ENCODE peak calls at places on chromosome X, in seven cellular contexts. S is body of pancreas, K is A549, G is adrenal gland, H is right lobe of liver, Q is suprapubic skin, O is transverse colon. E is an unnamed sample. For H3K4me1, the result is how much of the 10 kb centered on the place peaks cover.

GRCh38 chrX:19513383-19513782 is 1.9 kb downstream of the MAP3K15 start:
- DNase-seq in Q (no peak), S (no peak), G (no peak), H (no peak), K (no peak), O (no peak), E (peak)

GRCh38 chrX:81390244-81390643 is 188.3 kb downstream of the SH3BGRL start:
- DNase-seq in O (no peak), H (no peak), G (no peak), S (no peak), K (no peak), Q (no peak), E (no peak)

GRCh38 chrX:43557792-43558191 is 98.3 kb upstream of the MAOA start:
- DNase-seq in H (peak), Q (no peak), K (peak), O (peak), G (peak), S (peak), E (peak)

GRCh38 chrX:123084797-123085196 is 99.3 kb upstream of the GRIA3 start:
- DNase-seq in Q (no peak), H (no peak), O (no peak), K (peak), S (no peak), G (no peak), E (no peak)

GRCh38 chrX:39967348-39967747 is 130.4 kb downstream of the BCOR start:
- DNase-seq in S (no peak), G (no peak), O (no peak), H (no peak), Q (no peak), K (no peak), E (no peak)

GRCh38 chrX:130555341-130555740 is 153.6 kb downstream of the RBMX2 start:
- DNase-seq in K (no peak), G (no peak), O (no peak), S (no peak), H (no peak), Q (no peak), E (no peak)

GRCh38 chrX:63930140-63930539 is 145.1 kb upstream of the ARHGEF9 start:
- DNase-seq in Q (no peak), S (peak), G (no peak), O (no peak), H (no peak), K (peak), E (no peak)

GRCh38 chrX:122934131-122934530 is 249.9 kb upstream of the GRIA3 start:
- DNase-seq in G (no peak), Q (no peak), H (no peak), S (no peak), O (no peak), K (no peak), E (no peak)

GRCh38 chrX:112819013-112819635 is 21.5 kb downstream of the AMOT start:
- DNase-seq in K (no peak), G (no peak), O (no peak), Q (no peak), H (no peak), S (no peak), E (peak)

GRCh38 chrX:86066998-86067397 is 19.6 kb upstream of the CHM start:
- DNase-seq in Q (no peak), K (peak), H (no peak), G (no peak), S (no peak), O (no peak), E (no peak)

GRCh38 chrX:133444196-133444595 is 28.9 kb upstream of the GPC4 start:
- DNase-seq in K (no peak), Q (no peak), G (no peak), O (no peak), H (no peak), S (no peak), E (no peak)

GRCh38 chrX:69210513-69211065 is 45.3 kb upstream of the PJA1 start:
- DNase-seq in O (no peak), G (no peak), K (no peak), H (no peak), Q (no peak), S (no peak), E (no peak)

GRCh38 chrX:19893722-19894121 is 6.3 kb upstream of the SH3KBP1 start:
- DNase-seq in S (no peak), Q (no peak), G (no peak), K (peak), O (no peak), H (no peak), E (peak)

GRCh38 chrX:110418220-110418856 is 59.7 kb downstream of the RTL9 start:
- DNase-seq in Q (no peak), O (no peak), K (peak), H (no peak), G (no peak), S (peak), E (peak)

GRCh38 chrX:47854474-47854873 is 17.8 kb downstream of the ZNF81 start:
- DNase-seq in O (peak), Q (no peak), H (peak), S (peak), G (peak), K (no peak), E (peak)

GRCh38 chrX:41240504-41240903 is 93.5 kb upstream of the DDX3X start:
- DNase-seq in G (no peak), K (no peak), Q (no peak), H (no peak), O (no peak), S (no peak), E (no peak)

GRCh38 chrX:123291623-123292022 is 107.5 kb downstream of the GRIA3 start:
- DNase-seq in H (no peak), O (no peak), Q (no peak), G (no peak), K (no peak), S (no peak), E (no peak)

GRCh38 chrX:30626402-30626801 is 26.8 kb upstream of the GK start:
- DNase-seq in K (no peak), G (no peak), S (no peak), O (no peak), Q (no peak), H (no peak), E (no peak)

GRCh38 chrX:109716431-109717028 is 16.5 kb downstream of the ACSL4 start:
- DNase-seq in K (no peak), S (no peak), G (no peak), O (no peak), Q (no peak), H (no peak), E (no peak)

GRCh38 chrX:87664381-87664780 is 146.8 kb downstream of the KLHL4 start:
- DNase-seq in K (peak), Q (no peak), S (no peak), G (no peak), H (no peak), O (no peak), E (no peak)

GRCh38 chrX:121823406-121823805 is 776.0 kb downstream of the GLUD2 start:
- DNase-seq in H (no peak), K (no peak), G (no peak), O (no peak), S (no peak), Q (no peak), E (no peak)

GRCh38 chrX:71938371-71938770 is 27.7 kb downstream of the NHSL2 start:
- DNase-seq in S (no peak), K (no peak), O (no peak), G (no peak), H (no peak), Q (no peak), E (peak)

GRCh38 chrX:47232803-47233332 is at the start of gene USP11:
- DNase-seq in Q (peak), S (no peak), H (no peak), O (peak), G (no peak), K (peak), E (peak)

GRCh38 chrX:133715715-133716114 is 269.7 kb downstream of the GPC3 start:
- DNase-seq in K (no peak), S (no peak), Q (no peak), O (no peak), G (no peak), H (no peak), E (no peak)

GRCh38 chrX:43892471-43892870 is 10.2 kb upstream of the MAOB start:
- DNase-seq in S (no peak), O (no peak), Q (no peak), H (no peak), G (no peak), K (no peak), E (no peak)

GRCh38 chrX:132040066-132040465 is 17.0 kb downstream of the STK26 start:
- DNase-seq in O (no peak), S (no peak), K (no peak), Q (no peak), G (no peak), H (no peak), E (no peak)
- H3K4me1 ChIP-seq in O (under half), S (under half), K (under half), Q (under half), G (under half), H (under half), E (under half)

GRCh38 chrX:53081925-53082772 is at the start of gene TSPYL2:
- DNase-seq in S (peak), G (peak), K (peak), H (peak), Q (peak), O (peak), E (peak)
- TF ChIP-seq POLR2A in S (peak), G (peak), K (peak), H (peak), Q (peak), O (peak), E (peak)

GRCh38 chrX:137748827-137749226 is 182.9 kb downstream of the ZIC3 start:
- DNase-seq in G (no peak), Q (no peak), O (no peak), S (no peak), K (no peak), H (no peak), E (no peak)

GRCh38 chrX:137746289-137746688 is 180.4 kb downstream of the ZIC3 start:
- DNase-seq in O (no peak), Q (no peak), K (no peak), H (no peak), G (no peak), S (no peak), E (no peak)

GRCh38 chrX:137747231-137747630 is 181.3 kb downstream of the ZIC3 start:
- DNase-seq in K (no peak), G (no peak), H (no peak), S (no peak), O (no peak), Q (no peak), E (no peak)

GRCh38 chrX:137743414-137743813 is 177.5 kb downstream of the ZIC3 start:
- DNase-seq in K (no peak), Q (no peak), H (no peak), S (no peak), G (no peak), O (no peak), E (no peak)

DNA sequence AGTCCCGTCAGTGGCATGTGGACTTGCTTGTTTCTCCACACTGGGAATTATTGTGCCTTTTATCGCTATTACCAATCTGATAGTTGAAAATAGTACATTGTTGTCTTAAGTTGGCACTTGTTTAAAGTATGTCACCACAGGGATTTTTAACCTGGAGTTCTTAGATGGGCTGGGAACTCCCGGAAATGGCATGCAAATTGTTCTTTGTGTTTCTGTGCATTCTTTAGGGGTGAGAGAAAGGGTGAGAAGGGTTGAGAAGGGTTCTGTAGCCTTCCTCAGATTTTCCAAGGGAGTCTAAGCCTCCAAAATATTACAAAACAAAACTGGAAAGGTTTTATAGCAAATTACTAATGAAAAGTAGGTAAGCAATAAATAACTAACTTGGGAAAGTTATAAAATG is 176.9 kb downstream of the ZIC3 start:
- DNase-seq in O (no peak), G (no peak), H (no peak), K (no peak), Q (no peak), S (no peak), E (no peak)
- H3K4me1 ChIP-seq in O (under half), G (under half), H (under half), K (under half), Q (under half), S (under half), E (under half)

DNA sequence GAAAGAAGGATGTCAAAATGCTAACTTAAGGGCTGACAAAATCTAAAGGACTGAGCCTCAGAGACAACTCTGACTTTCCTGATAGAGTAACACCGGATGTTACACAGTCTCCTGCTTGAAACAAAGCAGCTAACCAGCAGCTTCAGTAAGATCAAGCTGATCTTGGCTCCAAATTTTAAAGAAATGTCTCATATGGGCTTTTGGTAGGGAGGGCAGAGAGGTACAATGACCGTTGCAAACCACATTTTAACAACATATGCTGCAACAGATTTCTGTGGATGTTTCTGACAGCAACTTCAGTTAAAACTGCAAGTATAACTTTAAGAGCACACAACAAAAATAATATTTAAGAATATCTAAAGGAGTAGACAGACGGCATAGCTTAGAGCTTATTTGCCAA is 9.1 kb downstream of the RPGR start:
- DNase-seq in Q (no peak), K (no peak), H (no peak), G (no peak), O (no peak), S (no peak), E (no peak)
- TF ChIP-seq POLR2A in Q (no peak), K (no peak), H (no peak), G (no peak), O (no peak), S (no peak), E (no peak)

DNA sequence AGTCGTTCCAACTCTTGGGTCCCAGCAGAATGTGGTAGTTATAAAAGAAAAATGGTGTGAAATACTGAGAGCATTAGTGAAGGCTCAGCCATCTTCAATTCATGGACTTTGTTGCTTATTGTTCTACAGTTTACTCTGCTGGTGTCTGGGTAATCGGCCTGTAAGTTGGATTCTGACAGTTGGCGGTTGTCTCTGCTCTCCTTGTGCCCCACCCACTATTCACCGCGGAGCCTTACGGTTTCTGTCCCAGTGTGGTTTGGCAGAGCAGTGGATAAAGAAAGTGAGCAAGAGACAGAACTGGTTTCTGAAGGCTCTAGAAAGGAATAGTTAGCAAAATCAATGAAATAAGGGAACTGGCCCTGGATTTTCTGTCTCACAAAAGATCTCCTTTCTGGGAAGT is 9.1 kb downstream of the LONRF3 start:
- DNase-seq in H (no peak), O (peak), Q (no peak), K (no peak), G (no peak), S (no peak), E (no peak)
- H3K4me1 ChIP-seq in H (under half), O (under half), Q (under half), K (under half), G (under half), S (under half), E (under half)

DNA sequence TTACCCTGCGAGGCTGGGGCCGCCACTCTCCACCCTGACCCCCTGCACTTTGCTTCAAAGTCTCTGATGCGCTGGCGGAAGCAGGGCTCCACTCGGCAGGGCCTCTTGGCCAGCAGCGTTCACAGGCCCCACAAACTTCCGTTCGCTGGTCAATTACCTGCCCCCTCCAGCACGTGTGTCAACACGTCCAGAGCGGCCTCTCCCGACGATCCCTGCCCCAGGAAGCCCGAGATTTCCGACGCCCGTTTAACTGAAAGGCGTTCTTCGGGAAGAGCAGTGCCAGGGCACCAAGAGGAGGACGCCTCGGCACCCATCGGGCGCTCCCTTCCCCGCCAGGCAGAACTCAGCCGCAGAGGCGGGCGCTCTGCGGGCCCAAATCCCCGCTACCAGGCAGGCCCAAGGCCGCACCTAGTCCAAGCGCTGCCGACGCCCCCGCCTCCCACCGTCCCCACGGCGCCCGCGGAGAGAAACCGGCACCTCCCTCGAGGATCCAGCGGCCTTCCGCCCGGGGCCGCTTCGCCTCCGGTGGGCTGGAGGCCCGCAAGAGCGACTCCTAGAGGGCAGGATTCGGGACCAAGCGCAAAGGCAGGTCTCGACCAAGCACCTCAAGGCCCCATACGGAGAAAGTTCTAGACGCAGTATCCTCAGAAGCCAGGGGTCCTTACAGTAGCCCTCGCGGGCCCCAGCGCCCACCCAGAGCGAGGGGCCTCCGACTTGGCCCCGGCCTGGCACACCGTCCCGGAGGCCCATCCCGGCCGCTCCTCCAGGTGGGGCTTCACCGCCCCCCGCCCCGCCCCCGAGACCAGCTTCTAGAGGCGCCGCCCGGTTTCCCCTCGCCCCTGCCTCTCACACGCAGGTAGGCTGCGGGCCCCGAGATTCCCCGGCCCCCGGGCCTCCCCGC is 586 bp downstream of the BCAP31 start:
- DNase-seq in H (peak), G (no peak), K (peak), S (peak), Q (no peak), O (peak), E (peak)
- TF ChIP-seq POLR2A in H (peak), G (no peak), K (no peak), S (no peak), Q (no peak), O (peak), E (no peak)

GRCh38 chrX:56764975-56765791 is 36.1 kb downstream of the NBDY start:
- DNase-seq in O (peak), H (no peak), S (no peak), G (peak), K (no peak), Q (peak), E (no peak)
- H3K4me1 ChIP-seq in O (under half), H (under half), S (under half), G (under half), K (under half), Q (under half), E (under half)

GRCh38 chrX:107751127-107751526 is 24.5 kb downstream of the TSC22D3 start:
- DNase-seq in O (no peak), K (no peak), Q (no peak), G (no peak), S (no peak), H (no peak), E (no peak)
- TF ChIP-seq POLR2A in O (no peak), K (no peak), Q (no peak), G (no peak), S (no peak), H (no peak), E (no peak)

GRCh38 chrX:48937065-48937907 is 18.5 kb upstream of the PIM2 start:
- DNase-seq in G (no peak), Q (peak), S (no peak), K (no peak), O (peak), H (peak), E (peak)
- H3K4me1 ChIP-seq in G (under half), Q (under half), S (under half), K (under half), O (under half), H (under half), E (under half)

DNA sequence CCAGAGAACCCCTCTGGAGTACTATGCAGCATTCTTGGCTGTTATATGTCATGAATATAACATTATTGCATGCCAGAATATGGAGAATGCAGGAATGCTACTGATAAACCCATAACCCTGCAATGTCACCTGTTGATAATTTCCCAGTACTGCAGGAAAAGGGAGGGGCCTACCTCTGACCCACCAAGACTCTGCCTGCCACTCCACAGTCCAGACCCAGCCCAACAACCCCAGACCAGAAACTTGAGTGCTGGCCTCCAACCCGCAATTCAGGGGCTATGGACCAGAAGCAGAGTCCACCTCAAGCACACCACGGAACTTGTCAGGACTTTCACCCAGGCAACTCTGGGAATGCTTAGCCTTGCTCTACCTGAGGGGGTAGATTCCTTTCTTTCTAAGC is 92.9 kb upstream of the WDR44 start:
- DNase-seq in Q (no peak), O (no peak), S (no peak), H (no peak), G (no peak), K (no peak), E (no peak)
- TF ChIP-seq POLR2A in Q (no peak), O (no peak), S (no peak), H (no peak), G (no peak), K (no peak), E (no peak)

E was measured in thyroid gland.